ENCODE peak calls at places on chromosomes 13 and 19, in eight cellular contexts. E, K, Y, P, R, N, X and C are unnamed samples.

GRCh38 chr13:26771796-26772195 is 11.2 kb upstream of the GPR12 start:
- DNase-seq in E (no peak), K (no peak), Y (no peak), P (no peak), R (no peak), N (no peak), X (no peak), C (no peak)

GRCh38 chr19:51470966-51471365 is 7.4 kb upstream of the CEACAM18 start:
- DNase-seq in E (no peak), K (no peak), Y (no peak), P (no peak), R (no peak), N (no peak), X (no peak), C (no peak)

GRCh38 chr13:110340812-110341444 is 33.8 kb downstream of the COL4A2 start:
- DNase-seq in E (peak; percentile 18), K (peak; percentile 9), Y (peak; percentile 37), P (peak; percentile 26), R (no peak), N (peak; percentile 64), X (peak; percentile 40), C (no peak)

GRCh38 chr13:62305758-62306157 is 890.1 kb upstream of the PCDH20 start:
- DNase-seq in E (no peak), K (no peak), Y (no peak), P (no peak), R (no peak), N (no peak), X (peak; percentile 29), C (no peak)

GRCh38 chr13:48978942-48979601 is 3.4 kb downstream of the FNDC3A start:
- DNase-seq in E (no peak), K (no peak), Y (no peak), P (no peak), R (no peak), N (no peak), X (no peak), C (no peak)

GRCh38 chr13:66914155-66914554 is 316.0 kb downstream of the PCDH9 start:
- DNase-seq in E (no peak), K (no peak), Y (no peak), P (no peak), R (peak; percentile 11), N (no peak), X (no peak), C (no peak)

GRCh38 chr19:13615890-13616289 is 109.6 kb upstream of the CACNA1A start:
- DNase-seq in E (no peak), K (no peak), Y (no peak), P (no peak), R (no peak), N (no peak), X (no peak), C (peak; percentile 80)

GRCh38 chr13:33363328-33363727 is 77.8 kb upstream of the STARD13 start:
- DNase-seq in E (no peak), K (no peak), Y (no peak), P (no peak), R (peak; percentile 95), N (no peak), X (no peak), C (no peak)

GRCh38 chr13:105806335-105806920 is 729.0 kb downstream of the EFNB2 start:
- DNase-seq in E (no peak), K (no peak), Y (no peak), P (no peak), R (no peak), N (no peak), X (no peak), C (peak; percentile 34)

GRCh38 chr13:104460553-104460952 is 1394.3 kb upstream of the SLC10A2 start:
- DNase-seq in E (no peak), K (no peak), Y (no peak), P (no peak), R (no peak), N (no peak), X (no peak), C (no peak)

GRCh38 chr13:113548171-113548641 is 36.3 kb upstream of the TFDP1 start:
- DNase-seq in E (no peak), K (no peak), Y (peak; percentile 51), P (no peak), R (no peak), N (no peak), X (no peak), C (no peak)

GRCh38 chr19:17281391-17282304 is at the start of gene ANKLE1:
- DNase-seq in E (no peak), K (no peak), Y (no peak), P (no peak), R (peak; percentile 76), N (peak; percentile 84), X (peak; percentile 81), C (no peak)

GRCh38 chr13:51814825-51815650 is 11.1 kb upstream of the DHRS12 start:
- DNase-seq in E (no peak), K (peak; percentile 66), Y (peak; percentile 65), P (peak; percentile 78), R (peak; percentile 87), N (peak; percentile 79), X (peak; percentile 81), C (peak; percentile 41)

GRCh38 chr13:51524846-51525566 is 59.3 kb upstream of the WDFY2 start:
- DNase-seq in E (no peak), K (no peak), Y (no peak), P (no peak), R (no peak), N (no peak), X (no peak), C (no peak)

GRCh38 chr19:48321372-48321621 is 4.1 kb upstream of the EMP3 start:
- DNase-seq in E (peak; percentile 92), K (peak; percentile 91), Y (peak; percentile 99), P (peak; percentile 91), R (peak; percentile 93), N (peak; percentile 98), X (peak; percentile 98), C (peak; percentile 76)